ENCODE peak calls at places on chromosomes 5 and 9, in five cellular contexts. B, V, C, M and K are unnamed samples.

GRCh38 chr9:113504725-113505590 is 41.4 kb downstream of the RGS3 start:
- DNase-seq in B (no peak), V (peak), C (no peak), M (peak), K (no peak)

GRCh38 chr5:20974423-20974822 is 986.4 kb upstream of the CDH18 start:
- DNase-seq in B (no peak), V (no peak), C (no peak), M (no peak), K (no peak)

GRCh38 chr9:3475300-3476020 is 50.3 kb downstream of the RFX3 start:
- DNase-seq in B (no peak), V (no peak), C (no peak), M (no peak), K (no peak)

GRCh38 chr9:123640792-123641222 is 284.8 kb downstream of the CRB2 start:
- DNase-seq in B (peak), V (no peak), C (no peak), M (no peak), K (no peak)

GRCh38 chr9:94568972-94569712 is 14.3 kb downstream of the PCAT7 start:
- DNase-seq in B (no peak), V (no peak), C (no peak), M (no peak), K (no peak)

GRCh38 chr5:41151562-41151961 is 61.8 kb downstream of the C6 start:
- DNase-seq in B (no peak), V (no peak), C (no peak), M (no peak), K (no peak)

GRCh38 chr9:76662476-76663281 is 101.6 kb upstream of the PCA3 start:
- DNase-seq in B (no peak), V (no peak), C (no peak), M (no peak), K (peak)

GRCh38 chr9:2663486-2663885 is 41.9 kb downstream of the VLDLR start:
- DNase-seq in B (no peak), V (no peak), C (no peak), M (no peak), K (no peak)

GRCh38 chr5:69213513-69214215 is 21.0 kb upstream of the CDK7 start:
- DNase-seq in B (no peak), V (peak), C (no peak), M (peak), K (peak)

GRCh38 chr9:111805841-111806241 is 11.1 kb upstream of the SHOC1 start:
- DNase-seq in B (no peak), V (peak), C (no peak), M (peak), K (peak)

GRCh38 chr9:82363236-82363635 is 374.7 kb downstream of the SPATA31D1 start:
- DNase-seq in B (no peak), V (no peak), C (no peak), M (no peak), K (no peak)

GRCh38 chr5:151427258-151427657 is 20.1 kb upstream of the SLC36A1 start:
- DNase-seq in B (no peak), V (no peak), C (no peak), M (no peak), K (no peak)

GRCh38 chr5:127355342-127355741 is 64.7 kb downstream of the MEGF10 start:
- DNase-seq in B (no peak), V (no peak), C (no peak), M (no peak), K (no peak)

GRCh38 chr9:30039712-30040111 is 2344.7 kb upstream of the ACO1 start:
- DNase-seq in B (no peak), V (no peak), C (no peak), M (no peak), K (no peak)

GRCh38 chr5:135072357-135073247 is 38.6 kb upstream of the PITX1 start:
- DNase-seq in B (no peak), V (no peak), C (peak), M (no peak), K (peak)

GRCh38 chr9:26321935-26322334 is 570.7 kb downstream of the CAAP1 start:
- DNase-seq in B (no peak), V (no peak), C (no peak), M (no peak), K (no peak)

GRCh38 chr5:15334551-15335302 is 165.3 kb upstream of the FBXL7 start:
- DNase-seq in B (peak), V (no peak), C (no peak), M (no peak), K (peak)

GRCh38 chr9:8874482-8874881 is 1074.9 kb upstream of the DMAC1 start:
- DNase-seq in B (no peak), V (no peak), C (no peak), M (no peak), K (no peak)

GRCh38 chr9:8876303-8876702 is 1076.7 kb upstream of the DMAC1 start:
- DNase-seq in B (no peak), V (no peak), C (no peak), M (no peak), K (no peak)

GRCh38 chr9:8879284-8879683 is 1079.7 kb upstream of the DMAC1 start:
- DNase-seq in B (no peak), V (no peak), C (no peak), M (no peak), K (no peak)

GRCh38 chr9:8880031-8880430 is 1080.5 kb upstream of the DMAC1 start:
- DNase-seq in B (no peak), V (no peak), C (no peak), M (no peak), K (no peak)

GRCh38 chr9:8877753-8878494 is 1078.3 kb upstream of the DMAC1 start:
- DNase-seq in B (no peak), V (no peak), C (no peak), M (no peak), K (no peak)
- H3K4me3 ChIP-seq in B (no peak), V (no peak), C (no peak), M (no peak), K (no peak)

DNA sequence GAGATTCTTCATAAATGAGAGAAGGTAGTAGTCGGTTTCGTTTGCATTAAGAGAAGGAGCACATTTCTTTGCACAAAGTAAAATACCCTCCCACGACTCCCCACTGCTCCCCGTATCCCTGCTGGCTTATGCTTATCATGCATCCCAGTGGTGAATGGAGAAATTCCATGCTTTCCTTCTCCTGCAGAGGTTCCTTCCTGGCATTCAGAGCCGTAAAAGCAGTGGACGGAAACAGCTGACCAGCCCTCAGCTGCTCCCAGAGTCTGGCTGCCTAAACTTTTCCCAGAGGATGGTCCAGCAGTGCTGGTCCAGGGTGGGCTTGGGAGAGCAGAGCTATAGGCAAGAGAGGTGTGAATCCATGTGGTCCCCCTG is 93.1 kb downstream of the C9orf152 start:
- DNase-seq in B (no peak), V (no peak), C (no peak), M (peak), K (no peak)
- TF ChIP-seq CTCF in B (no peak), V (no peak), C (no peak), M (no peak), K (no peak)

GRCh38 chr9:128635266-128636023 is 21.2 kb downstream of the DYNC2I2 start:
- DNase-seq in B (peak), V (peak), C (peak), M (peak), K (peak)
- H3K4me3 ChIP-seq in B (no peak), V (peak), C (peak), M (no peak), K (no peak)

GRCh38 chr9:35832814-35833213 is 3.8 kb downstream of the TMEM8B start:
- DNase-seq in B (no peak), V (no peak), C (no peak), M (no peak), K (peak)

GRCh38 chr9:35836595-35836994 is 7.6 kb downstream of the TMEM8B start:
- DNase-seq in B (no peak), V (no peak), C (no peak), M (no peak), K (no peak)

GRCh38 chr9:35835766-35836165 is 6.7 kb downstream of the TMEM8B start:
- DNase-seq in B (no peak), V (no peak), C (no peak), M (no peak), K (no peak)

GRCh38 chr9:35834260-35835215 is 5.5 kb downstream of the TMEM8B start:
- DNase-seq in B (no peak), V (no peak), C (no peak), M (no peak), K (no peak)

DNA sequence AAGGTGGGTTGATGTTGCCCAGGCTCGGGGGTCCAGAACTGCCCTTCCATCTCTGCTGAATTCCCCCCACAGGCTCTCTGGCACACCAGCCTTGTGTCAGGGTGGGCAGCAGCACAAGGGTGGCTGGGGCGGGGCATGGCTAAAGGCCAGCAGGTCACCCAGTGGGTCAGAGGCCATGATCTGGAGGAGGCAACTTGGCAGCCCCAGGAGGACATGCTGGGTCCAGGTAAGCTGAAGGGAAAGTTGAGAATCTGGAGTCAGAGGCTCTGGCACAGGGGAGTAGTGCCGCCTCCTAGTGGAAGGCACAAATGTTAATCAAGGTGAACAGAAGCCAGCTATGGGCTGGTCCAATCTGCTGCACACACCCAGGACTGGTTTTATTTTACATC is 6.2 kb downstream of the TMEM8B start:
- DNase-seq in B (no peak), V (no peak), C (no peak), M (no peak), K (peak)
- TF ChIP-seq CTCF in B (no peak), V (no peak), C (no peak), M (peak), K (peak)

GRCh38 chr9:134644715-134645606 is 3.4 kb downstream of the COL5A1 start:
- DNase-seq in B (peak), V (peak), C (peak), M (peak), K (peak)
- H3K4me3 ChIP-seq in B (no peak), V (peak), C (peak), M (peak), K (no peak)

DNA sequence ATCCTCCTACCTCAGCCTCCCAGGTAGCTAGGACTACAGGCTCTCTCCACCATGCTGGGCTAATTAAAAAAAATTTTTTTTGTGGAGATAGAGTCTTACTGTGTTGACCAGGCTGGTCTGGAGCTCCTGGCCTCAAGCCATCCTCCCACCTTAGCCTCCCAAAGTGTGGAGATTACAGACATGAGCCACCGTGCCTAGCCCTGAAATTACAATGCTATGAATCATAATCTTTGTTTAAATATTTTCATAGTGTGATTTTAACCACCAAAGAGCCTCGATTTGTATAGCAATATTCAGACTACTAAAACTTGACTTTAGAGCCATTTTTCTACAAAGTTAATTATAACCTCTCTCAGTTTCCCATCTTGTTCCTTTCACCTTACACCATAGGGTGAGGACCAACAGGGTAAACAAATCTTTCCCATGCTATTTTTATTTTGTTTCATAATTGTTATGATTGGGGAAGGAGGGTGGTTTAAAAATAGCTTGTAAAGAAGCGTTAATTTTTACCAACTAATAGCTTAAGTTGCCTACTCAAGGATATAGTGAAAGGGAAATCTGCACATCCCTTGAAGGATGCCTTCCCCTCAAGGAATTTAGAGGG is 32.7 kb downstream of the UBE2D2 start:
- DNase-seq in B (no peak), V (peak), C (no peak), M (peak), K (peak)
- TF ChIP-seq CTCF in B (no peak), V (no peak), C (no peak), M (no peak), K (no peak)